ENCODE peak calls at places on chromosome 22, in six cellular contexts. F is brain microvascular endothelial cell, C is mesothelial cell of epicardium, A is glutamatergic neuron, M is HCT116, E is sigmoid colon. U is an unnamed sample.

GRCh38 chr22:35972559-35972958 is 56.1 kb downstream of the RBFOX2 start:
- DNase-seq in F (no peak), C (no peak), A (no peak), M (no peak), E (no peak), U (no peak)

GRCh38 chr22:48284671-48285070 is 1522.2 kb downstream of the TBC1D22A start:
- DNase-seq in F (no peak), C (no peak), A (no peak), M (no peak), E (no peak), U (no peak)

GRCh38 chr22:36339171-36340065 is 48.3 kb downstream of the MYH9 start:
- DNase-seq in F (peak), C (no peak), A (no peak), M (no peak), E (no peak), U (no peak)

GRCh38 chr22:45802074-45802473 is 130.4 kb downstream of the ATXN10 start:
- DNase-seq in F (no peak), C (no peak), A (no peak), M (no peak), E (no peak), U (no peak)

GRCh38 chr22:26045051-26045450 is 124.2 kb upstream of the SEZ6L start:
- DNase-seq in F (no peak), C (no peak), A (no peak), M (no peak), E (no peak), U (no peak)

GRCh38 chr22:23632178-23632577 is at the start of gene DRICH1:
- DNase-seq in F (no peak), C (no peak), A (no peak), M (no peak), E (no peak), U (no peak)

GRCh38 chr22:45336971-45337431 is 27.3 kb downstream of the FAM118A start:
- DNase-seq in F (no peak), C (no peak), A (no peak), M (no peak), E (peak), U (no peak)

GRCh38 chr22:45579306-45579705 is 76.6 kb downstream of the FBLN1 start:
- DNase-seq in F (no peak), C (no peak), A (no peak), M (no peak), E (no peak), U (no peak)

GRCh38 chr22:45977551-45978274 is 751 bp upstream of the WNT7B start:
- DNase-seq in F (no peak), C (no peak), A (no peak), M (no peak), E (no peak), U (no peak)

GRCh38 chr22:17095538-17095937 is 10.7 kb downstream of the IL17RA start:
- DNase-seq in F (no peak), C (no peak), A (peak), M (no peak), E (peak), U (no peak)

GRCh38 chr22:39943366-39943765 is 16.8 kb upstream of the TMA7B start:
- DNase-seq in F (no peak), C (no peak), A (no peak), M (no peak), E (no peak), U (no peak)

GRCh38 chr22:25409240-25409639 is 155.2 kb upstream of the GRK3 start:
- DNase-seq in F (no peak), C (no peak), A (no peak), M (no peak), E (no peak), U (no peak)

GRCh38 chr22:39622881-39623367 is 52.4 kb downstream of the CACNA1I start:
- DNase-seq in F (peak), C (no peak), A (peak), M (peak), E (no peak), U (no peak)

GRCh38 chr22:46491936-46492335 is 45.5 kb downstream of the CELSR1 start:
- DNase-seq in F (no peak), C (no peak), A (peak), M (no peak), E (no peak), U (no peak)

GRCh38 chr22:17087176-17088131 is 2.7 kb downstream of the IL17RA start:
- DNase-seq in F (peak), C (no peak), A (no peak), M (no peak), E (peak), U (no peak)

GRCh38 chr22:46079093-46079860 is 71.0 kb upstream of the PPARA start:
- DNase-seq in F (no peak), C (peak), A (peak), M (no peak), E (peak), U (no peak)

GRCh38 chr22:48091060-48091650 is 1328.7 kb downstream of the TBC1D22A start:
- DNase-seq in F (no peak), C (no peak), A (no peak), M (no peak), E (peak), U (no peak)

GRCh38 chr22:43118953-43119458 is 8.5 kb downstream of the BIK start:
- DNase-seq in F (peak), C (no peak), A (no peak), M (no peak), E (no peak), U (no peak)

GRCh38 chr22:25702046-25702445 is 39.9 kb upstream of the MYO18B start:
- DNase-seq in F (no peak), C (no peak), A (no peak), M (no peak), E (no peak), U (no peak)

GRCh38 chr22:29702025-29702930 is 17.5 kb upstream of the CABP7 start:
- DNase-seq in F (no peak), C (no peak), A (no peak), M (no peak), E (no peak), U (no peak)

GRCh38 chr22:46121079-46121478 is 29.2 kb upstream of the PPARA start:
- DNase-seq in F (no peak), C (no peak), A (no peak), M (no peak), E (no peak), U (no peak)

DNA sequence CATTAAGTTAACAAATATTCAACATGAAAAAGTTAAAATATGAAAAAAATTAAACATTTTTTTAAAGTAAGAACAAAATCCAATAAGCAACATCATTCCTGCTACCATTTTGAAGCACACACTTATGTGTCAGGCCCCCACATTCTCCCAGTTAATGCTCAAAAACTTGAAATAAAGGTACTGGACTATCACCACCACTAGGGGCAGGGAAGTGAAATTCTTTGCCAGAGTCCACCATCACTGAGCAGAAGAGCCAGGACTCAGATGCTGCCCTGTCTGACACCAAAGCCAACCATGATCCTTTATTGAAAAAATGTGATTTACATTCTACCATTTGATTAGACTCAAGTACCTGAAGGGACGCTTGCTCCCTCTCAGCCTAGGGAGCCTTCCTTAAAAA is 39.1 kb downstream of the PITPNB start:
- DNase-seq in F (peak), C (no peak), A (no peak), M (peak), E (no peak), U (no peak)
- TF ChIP-seq CTCF in F (peak), C (peak), A (peak), M (peak), E (peak), U (peak)

DNA sequence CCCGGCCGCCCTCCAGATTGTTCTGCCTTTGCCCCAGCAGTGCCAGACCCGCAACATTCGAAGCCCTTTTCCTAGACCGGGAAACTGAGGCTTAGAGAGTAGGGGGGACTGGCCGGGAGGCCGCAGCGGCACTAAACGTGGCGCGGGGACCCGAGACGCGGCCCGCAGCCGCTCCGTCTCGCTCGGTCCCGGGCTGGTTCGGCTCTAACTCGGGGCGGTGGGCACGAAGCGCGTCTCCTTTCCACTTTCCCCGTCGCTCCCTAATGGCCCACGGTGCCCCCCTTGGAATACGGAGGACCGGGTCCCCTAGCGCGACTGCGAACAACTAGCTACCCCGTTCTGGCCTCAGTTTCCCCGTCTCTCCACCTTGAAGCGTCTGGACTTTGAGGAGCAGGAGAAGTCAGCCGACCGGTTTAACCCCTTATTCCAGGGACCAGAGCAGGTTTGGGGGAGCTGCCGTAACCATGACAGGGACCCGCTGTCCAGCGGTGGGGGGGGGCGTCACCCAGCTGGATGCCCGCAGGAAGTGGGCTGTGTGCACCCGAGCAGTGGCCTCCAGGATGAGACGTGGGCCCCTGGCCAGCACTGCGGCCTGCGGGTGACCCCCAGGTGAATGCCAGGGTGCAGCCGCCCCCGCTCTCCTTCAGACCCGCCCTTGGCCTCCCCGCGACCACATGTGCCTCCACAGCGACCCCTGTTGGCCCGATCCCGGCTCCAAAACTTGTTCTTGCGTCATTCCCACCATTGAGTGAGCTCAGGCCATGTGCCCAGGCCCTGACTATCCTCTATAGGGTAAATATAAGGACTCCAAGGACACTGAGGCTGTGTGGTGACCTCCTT is 1.1 kb downstream of the CDC42EP1 start:
- DNase-seq in F (peak), C (peak), A (peak), M (peak), E (peak), U (peak)
- TF ChIP-seq CTCF in F (peak), C (peak), A (peak), M (peak), E (peak), U (peak)

GRCh38 chr22:32389685-32390084 is 22.4 kb downstream of the RTCB start:
- DNase-seq in F (peak), C (no peak), A (peak), M (no peak), E (no peak), U (no peak)
- TF ChIP-seq CTCF in F (peak), C (no peak), A (peak), M (peak), E (no peak), U (peak)

GRCh38 chr22:22031571-22031970 is 49.0 kb upstream of the TOP3B start:
- DNase-seq in F (no peak), C (no peak), A (no peak), M (no peak), E (no peak), U (no peak)

GRCh38 chr22:22032906-22033802 is 50.6 kb upstream of the TOP3B start:
- DNase-seq in F (no peak), C (no peak), A (no peak), M (no peak), E (no peak), U (no peak)

GRCh38 chr22:22031183-22031560 is 48.6 kb upstream of the TOP3B start:
- DNase-seq in F (no peak), C (no peak), A (no peak), M (no peak), E (no peak), U (no peak)

GRCh38 chr22:22032099-22032905 is 49.7 kb upstream of the TOP3B start:
- DNase-seq in F (no peak), C (no peak), A (no peak), M (no peak), E (no peak), U (no peak)

GRCh38 chr22:22030493-22031182 is 48.1 kb upstream of the TOP3B start:
- DNase-seq in F (no peak), C (no peak), A (peak), M (no peak), E (no peak), U (no peak)
- TF ChIP-seq CTCF in F (peak), C (no peak), A (no peak), M (peak), E (no peak), U (peak)

GRCh38 chr22:19898831-19899567 is 42.6 kb upstream of the COMT start:
- DNase-seq in F (no peak), C (no peak), A (no peak), M (no peak), E (no peak), U (no peak)

GRCh38 chr22:19895160-19895849 is 40.6 kb upstream of the GNB1L start:
- DNase-seq in F (no peak), C (no peak), A (no peak), M (no peak), E (no peak), U (no peak)

GRCh38 chr22:19893363-19893762 is 38.7 kb upstream of the GNB1L start:
- DNase-seq in F (no peak), C (no peak), A (no peak), M (no peak), E (no peak), U (no peak)

GRCh38 chr22:19897726-19898515 is 43.2 kb upstream of the GNB1L start:
- DNase-seq in F (no peak), C (no peak), A (no peak), M (no peak), E (no peak), U (no peak)

DNA sequence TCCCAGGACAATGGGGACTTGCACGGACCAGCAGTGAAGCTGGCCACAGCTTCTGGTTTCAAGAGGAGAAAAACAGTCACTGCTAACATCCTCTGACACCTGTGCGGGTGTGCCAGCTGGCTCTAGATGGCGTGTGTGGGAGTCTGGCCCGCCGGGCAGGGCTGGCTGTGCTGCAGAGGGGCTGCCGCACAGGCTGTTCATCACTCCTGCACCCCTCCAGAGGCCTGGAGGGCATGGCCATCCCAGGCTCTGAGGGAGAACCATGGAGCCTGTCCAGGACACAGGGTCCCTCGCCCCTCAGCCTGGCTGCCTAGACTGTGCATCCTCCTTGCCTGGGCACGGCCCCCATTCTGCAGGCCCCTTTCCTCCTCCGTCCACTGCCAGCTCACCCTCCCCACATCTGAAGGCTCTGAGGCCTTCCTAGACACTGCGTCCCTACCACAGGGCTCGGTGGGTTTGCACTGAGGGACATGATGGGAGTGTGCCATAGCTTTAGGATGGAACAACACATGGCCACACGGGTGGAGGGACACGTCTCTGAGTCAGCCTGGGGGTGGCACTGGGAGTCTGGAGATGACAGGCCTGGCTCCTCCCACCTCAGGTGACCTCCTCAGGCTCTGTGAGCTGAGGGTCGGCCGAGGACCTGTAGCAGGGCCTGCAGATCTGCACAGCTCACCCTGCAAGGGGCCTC is 42.1 kb upstream of the GNB1L start:
- DNase-seq in F (no peak), C (no peak), A (no peak), M (no peak), E (no peak), U (no peak)
- TF ChIP-seq CTCF in F (no peak), C (no peak), A (no peak), M (no peak), E (no peak), U (no peak)

GRCh38 chr22:31199187-31199586 is 12.9 kb upstream of the LIMK2 start:
- DNase-seq in F (no peak), C (no peak), A (no peak), M (no peak), E (no peak), U (no peak)
- TF ChIP-seq CTCF in F (peak), C (no peak), A (no peak), M (no peak), E (no peak), U (peak)

U was measured in CD14-positive monocyte.